ENCODE peak calls at places on chromosomes 6 and 20, in five cellular contexts. E is endothelial cell, Y is fibroblast of pulmonary artery, R is GM20000, B is ovary. W is an unnamed sample.

GRCh38 chr6:46419576-46420002 is 71.7 kb downstream of the RCAN2 start:
- DNase-seq in R (peak; percentile 42), B (peak; percentile 72), E (peak; percentile 53), Y (peak; percentile 79), W (peak; percentile 15)

GRCh38 chr6:36221674-36222073 is 25.1 kb downstream of the BRPF3 start:
- DNase-seq in R (no peak), E (no peak), Y (no peak), B (no peak), W (no peak)

GRCh38 chr6:38184780-38185080 is 365.2 kb downstream of the ZFAND3 start:
- DNase-seq in Y (no peak), E (no peak), B (no peak), R (no peak), W (no peak)

GRCh38 chr6:155154158-155154830 is 109.5 kb upstream of the CLDN20 start:
- DNase-seq in E (no peak), B (no peak), R (no peak), Y (peak; percentile 87), W (peak; percentile 78)

GRCh38 chr6:13249817-13250216 is 78.5 kb downstream of the TBC1D7 start:
- DNase-seq in Y (no peak), R (no peak), E (no peak), B (no peak), W (no peak)

GRCh38 chr20:57408536-57409233 is 17.5 kb downstream of the RBM38 start:
- DNase-seq in Y (no peak), B (no peak), R (no peak), E (no peak), W (no peak)

GRCh38 chr20:47038581-47039560 is 144.2 kb downstream of the EYA2 start:
- DNase-seq in B (no peak), R (no peak), Y (no peak), E (no peak), W (no peak)

GRCh38 chr20:50848846-50849673 is 54.2 kb downstream of the BCAS4 start:
- DNase-seq in R (peak; percentile 49), E (no peak), B (no peak), Y (no peak), W (no peak)

GRCh38 chr6:53566755-53567154 is 21.9 kb upstream of the GCLC start:
- DNase-seq in E (no peak), B (no peak), Y (no peak), R (no peak), W (no peak)

GRCh38 chr6:106300944-106301343 is 24.6 kb downstream of the ATG5 start:
- DNase-seq in R (peak; percentile 14), E (no peak), Y (peak; percentile 68), B (no peak), W (peak; percentile 21)

GRCh38 chr6:84422380-84422968 is 195.0 kb upstream of the CEP162 start:
- DNase-seq in B (no peak), R (peak; percentile 28), Y (peak; percentile 88), E (peak; percentile 91), W (peak; percentile 15)

GRCh38 chr20:24816431-24816830 is 132.6 kb upstream of the CST7 start:
- DNase-seq in Y (no peak), E (no peak), R (no peak), B (no peak), W (no peak)

GRCh38 chr6:118755941-118756646 is 104.7 kb upstream of the CEP85L start:
- DNase-seq in E (no peak), B (no peak), Y (no peak), R (no peak), W (no peak)

GRCh38 chr6:168823397-168824020 is 382.5 kb downstream of the SMOC2 start:
- DNase-seq in B (peak; percentile 73), R (no peak), Y (no peak), E (no peak), W (no peak)

GRCh38 chr6:119148102-119148824 is 69.8 kb upstream of the FAM184A start:
- DNase-seq in Y (peak; percentile 83), E (peak; percentile 60), R (peak; percentile 52), B (no peak), W (peak; percentile 62)

GRCh38 chr6:93447874-93448273 is 28.5 kb upstream of the EPHA7 start:
- DNase-seq in R (no peak), E (no peak), B (no peak), Y (no peak), W (no peak)
- TF ChIP-seq CTCF in R (no peak), E (no peak), B (no peak), Y (no peak), W (no peak)

DNA sequence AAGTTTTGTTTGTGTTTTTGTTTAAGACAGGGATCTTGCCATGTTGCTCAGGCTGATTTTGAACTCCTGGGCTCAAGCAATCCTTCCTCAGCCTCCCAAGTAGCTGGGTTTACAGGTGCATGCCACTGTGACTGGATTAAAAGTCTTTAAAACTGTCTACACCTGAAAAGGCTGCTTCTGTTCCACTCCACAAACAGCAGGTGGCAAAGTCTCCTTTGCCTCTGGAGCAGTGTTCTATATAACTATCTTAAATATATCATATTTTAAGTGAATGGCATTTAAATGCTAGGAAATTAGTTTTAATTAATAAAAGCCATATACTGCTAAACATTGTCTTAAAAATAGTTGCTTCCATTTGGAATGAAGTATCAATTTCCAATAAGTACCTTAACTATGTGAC is 89.2 kb upstream of the BCLAF1 start:
- DNase-seq in R (no peak), Y (no peak), B (no peak), E (no peak), W (no peak)
- TF ChIP-seq CTCF in R (peak; percentile 4), Y (peak; percentile 1), B (no peak), E (no peak), W (peak; percentile 42)

GRCh38 chr20:62425281-62426058 is 1.9 kb downstream of the RBBP8NL start:
- DNase-seq in Y (no peak), R (no peak), E (no peak), B (no peak), W (no peak)

GRCh38 chr20:62428008-62428384 is 657 bp upstream of the RBBP8NL start:
- DNase-seq in E (no peak), B (no peak), R (no peak), Y (no peak), W (no peak)

GRCh38 chr20:62428396-62429160 is 1.2 kb upstream of the RBBP8NL start:
- DNase-seq in B (no peak), E (no peak), Y (no peak), R (no peak), W (no peak)

GRCh38 chr20:62426678-62427077 is 661 bp downstream of the RBBP8NL start:
- DNase-seq in B (no peak), Y (no peak), R (no peak), E (no peak), W (no peak)

GRCh38 chr20:62427172-62428007 is at the start of gene RBBP8NL:
- DNase-seq in Y (no peak), E (no peak), B (no peak), R (no peak), W (no peak)
- TF ChIP-seq CTCF in Y (no peak), E (no peak), B (no peak), R (no peak), W (no peak)

GRCh38 chr6:129981598-129981997 is 36.8 kb upstream of the L3MBTL3 start:
- DNase-seq in Y (peak; percentile 23), E (no peak), B (no peak), R (no peak), W (no peak)
- TF ChIP-seq CTCF in Y (peak; percentile 23), E (no peak), B (no peak), R (peak; percentile 2), W (peak; percentile 29)

GRCh38 chr20:21125072-21125848 is 622 bp upstream of the KIZ start:
- DNase-seq in R (peak; percentile 12), E (peak; percentile 26), Y (peak; percentile 50), B (peak; percentile 51), W (no peak)

GRCh38 chr20:21127201-21127981 is 1.5 kb downstream of the KIZ start:
- DNase-seq in R (no peak), E (no peak), Y (no peak), B (no peak), W (no peak)

GRCh38 chr20:21129861-21130260 is 4.0 kb downstream of the KIZ start:
- DNase-seq in R (no peak), Y (no peak), B (no peak), E (no peak), W (no peak)

GRCh38 chr20:21124190-21124589 is 1.7 kb upstream of the KIZ start:
- DNase-seq in Y (no peak), R (no peak), E (no peak), B (no peak), W (no peak)

DNA sequence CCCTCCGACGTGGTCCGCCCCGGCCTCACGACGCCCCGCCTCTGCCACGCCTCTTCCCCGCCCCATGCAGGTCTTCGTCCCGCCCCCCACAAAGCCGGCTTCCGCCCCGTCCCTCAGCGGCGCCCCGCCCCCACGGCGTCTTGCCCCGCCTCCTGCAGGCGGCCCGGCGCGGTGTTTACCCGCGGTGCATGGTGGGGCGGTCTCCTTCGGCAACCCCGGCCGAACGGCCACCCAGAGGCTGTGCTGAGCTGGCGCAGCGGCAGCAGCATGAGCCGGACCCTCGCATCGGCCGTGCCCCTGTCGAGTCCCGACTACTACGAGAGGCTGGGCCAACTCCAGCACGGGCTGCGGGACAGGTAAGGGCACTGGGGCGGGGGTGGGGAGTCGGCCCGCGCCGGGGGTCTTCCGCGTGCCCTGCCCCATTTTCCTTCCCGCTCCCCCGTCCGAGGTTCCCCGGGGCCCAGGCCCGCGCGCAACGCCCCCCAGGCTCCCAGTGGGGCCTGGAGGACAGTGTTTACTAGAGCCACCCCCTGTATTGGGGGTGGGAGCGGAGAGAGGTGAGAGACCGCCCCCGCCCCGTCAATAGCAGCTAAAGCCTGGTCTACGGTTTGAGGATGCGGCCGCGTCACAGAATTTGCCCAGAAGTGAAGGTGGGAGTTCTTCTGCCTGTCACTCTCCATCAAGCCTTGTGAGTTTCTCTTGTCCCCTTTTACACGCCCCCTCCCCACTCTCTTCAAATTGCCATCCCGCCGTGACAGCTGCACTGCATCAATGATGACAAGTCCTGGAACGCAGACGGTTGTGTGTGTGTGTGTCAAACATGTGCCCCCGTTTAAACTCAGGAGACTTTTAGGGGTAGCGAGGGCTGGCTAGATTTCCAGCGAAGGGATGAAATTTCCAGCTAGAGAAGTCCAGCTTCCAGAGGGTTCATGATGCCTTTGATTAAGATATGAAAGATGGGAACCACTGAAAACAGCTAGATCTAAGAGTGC is at the start of gene KIZ:
- DNase-seq in Y (peak; percentile 96), E (peak; percentile 100), B (peak; percentile 98), R (peak; percentile 97), W (peak; percentile 86)
- TF ChIP-seq CTCF in Y (no peak), E (no peak), B (peak; percentile 72), R (peak; percentile 26), W (peak; percentile 35)

GRCh38 chr20:37727247-37727956 is 33.6 kb downstream of the CTNNBL1 start:
- DNase-seq in B (no peak), Y (no peak), E (no peak), R (no peak), W (no peak)
- TF ChIP-seq CTCF in B (no peak), Y (no peak), E (no peak), R (no peak), W (no peak)

GRCh38 chr6:88519227-88520019 is 353.3 kb upstream of the CNR1 start:
- DNase-seq in Y (no peak), R (no peak), E (no peak), B (no peak), W (no peak)

GRCh38 chr6:88512951-88513350 is 346.8 kb upstream of the CNR1 start:
- DNase-seq in E (no peak), Y (no peak), R (no peak), B (no peak), W (no peak)

GRCh38 chr6:88517737-88518136 is 351.6 kb upstream of the CNR1 start:
- DNase-seq in B (no peak), Y (no peak), E (no peak), R (no peak), W (no peak)

GRCh38 chr6:88513920-88514319 is 347.8 kb upstream of the CNR1 start:
- DNase-seq in R (no peak), Y (no peak), E (no peak), B (no peak), W (no peak)
- TF ChIP-seq CTCF in R (no peak), Y (no peak), E (no peak), B (no peak), W (no peak)

W was measured in AG04450.